ENCODE peak calls at places on chromosomes 7 and 10, in six cellular contexts. V is GM23338, I is heart left ventricle, S is psoas muscle, L is thoracic aorta, R is mammary epithelial cell. T is an unnamed sample. For H3K36me3, the result is how much of the 10 kb centered on the place peaks cover.

GRCh38 chr10:19012111-19012510 is 36.5 kb upstream of the MALRD1 start:
- DNase-seq in V (no peak), I (no peak), S (no peak), L (no peak), R (no peak), T (no peak)

GRCh38 chr7:11376549-11376948 is 402.9 kb downstream of the PHF14 start:
- DNase-seq in V (no peak), I (no peak), S (no peak), L (no peak), R (no peak), T (no peak)

GRCh38 chr10:20970708-20971107 is 73.6 kb upstream of the NEBL start:
- DNase-seq in V (no peak), I (no peak), S (no peak), L (no peak), R (no peak), T (no peak)

GRCh38 chr7:107966701-107967100 is 36.3 kb downstream of the LAMB1 start:
- DNase-seq in V (peak), I (peak), S (no peak), L (no peak), R (peak), T (no peak)

GRCh38 chr10:119540038-119540437 is 2.5 kb downstream of the RGS10 start:
- DNase-seq in V (no peak), I (no peak), S (no peak), L (no peak), R (no peak), T (no peak)

GRCh38 chr10:124069341-124069740 is 24.1 kb downstream of the CHST15 start:
- DNase-seq in V (no peak), I (no peak), S (no peak), L (no peak), R (peak), T (no peak)

GRCh38 chr7:70239930-70240329 is 641.7 kb downstream of the AUTS2 start:
- DNase-seq in V (no peak), I (no peak), S (no peak), L (no peak), R (no peak), T (no peak)

GRCh38 chr10:49115015-49115795 is at the start of gene VSTM4:
- DNase-seq in V (peak), I (peak), S (peak), L (no peak), R (no peak), T (no peak)

GRCh38 chr10:45468110-45468509 is 94.1 kb downstream of the ALOX5 start:
- DNase-seq in V (no peak), I (no peak), S (no peak), L (no peak), R (no peak), T (no peak)

GRCh38 chr7:29453022-29453421 is 110.6 kb upstream of the PRR15 start:
- DNase-seq in V (no peak), I (no peak), S (no peak), L (no peak), R (no peak), T (no peak)

GRCh38 chr10:73485320-73485719 is 10.5 kb downstream of the PPP3CB start:
- DNase-seq in V (no peak), I (no peak), S (no peak), L (no peak), R (no peak), T (no peak)

GRCh38 chr10:120456626-120457430 is at the start of gene PLPP4:
- DNase-seq in V (peak), I (no peak), S (no peak), L (no peak), R (peak), T (no peak)

GRCh38 chr7:73504017-73504416 is 18.1 kb downstream of the BAZ1B start:
- DNase-seq in V (no peak), I (no peak), S (no peak), L (no peak), R (no peak), T (no peak)

GRCh38 chr10:54559498-54559897 is 241.5 kb downstream of the PCDH15 start:
- DNase-seq in V (no peak), I (no peak), S (no peak), L (no peak), R (peak), T (no peak)

GRCh38 chr7:18320971-18321567 is 174.5 kb upstream of the HDAC9 start:
- DNase-seq in V (peak), I (no peak), S (no peak), L (no peak), R (peak), T (no peak)

DNA sequence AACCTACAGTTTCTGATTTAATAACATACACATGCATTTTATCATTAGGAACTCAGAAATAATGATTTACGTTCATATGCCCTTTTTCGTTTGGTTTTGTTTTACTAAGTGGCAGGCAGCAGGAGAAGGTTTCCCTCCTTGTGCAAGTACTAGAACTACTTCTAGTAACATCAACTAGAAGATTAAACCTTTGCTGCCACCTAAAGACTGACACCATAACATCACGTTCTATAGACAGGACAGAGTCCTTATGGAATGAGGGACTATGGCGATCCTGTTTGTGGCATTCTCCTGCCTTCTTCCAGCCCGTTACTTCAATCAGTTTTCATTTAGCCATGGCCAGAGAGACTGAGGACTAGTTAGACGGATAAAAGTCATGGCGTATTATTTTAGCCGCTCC is 53.2 kb downstream of the GAD2 start:
- DNase-seq in V (peak), I (no peak), S (no peak), L (no peak), R (no peak), T (no peak)
- TF ChIP-seq CTCF in V (peak), I (no peak), S (no peak), L (no peak), R (no peak), T (peak)

DNA sequence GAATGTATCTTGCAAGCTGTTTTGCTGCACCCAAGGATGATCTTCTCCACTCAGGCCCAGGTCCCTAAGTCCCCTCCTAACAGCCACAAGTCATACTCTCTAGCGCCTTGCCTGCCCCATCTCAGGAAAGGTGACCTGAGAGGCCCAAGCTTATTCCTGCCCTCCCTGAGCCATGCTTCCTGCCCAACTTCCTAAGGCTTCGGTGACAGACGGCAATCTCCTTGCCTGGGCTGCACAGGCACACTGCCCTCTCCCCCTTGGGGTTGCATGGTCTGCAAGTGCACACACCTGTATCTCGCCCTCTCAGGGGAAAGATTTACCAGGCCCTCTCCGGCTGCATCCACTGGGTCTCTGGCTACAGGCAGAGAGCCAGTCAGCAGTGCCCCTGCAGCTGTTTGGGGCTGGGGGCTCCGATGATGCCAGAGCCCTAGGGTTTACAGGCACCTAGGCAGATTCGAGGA is 771 bp upstream of the ADIRF start:
- DNase-seq in V (no peak), I (no peak), S (no peak), L (no peak), R (no peak), T (no peak)
- H3K4me3 ChIP-seq in V (no peak), I (peak), S (peak), L (peak), R (peak), T (peak)

DNA sequence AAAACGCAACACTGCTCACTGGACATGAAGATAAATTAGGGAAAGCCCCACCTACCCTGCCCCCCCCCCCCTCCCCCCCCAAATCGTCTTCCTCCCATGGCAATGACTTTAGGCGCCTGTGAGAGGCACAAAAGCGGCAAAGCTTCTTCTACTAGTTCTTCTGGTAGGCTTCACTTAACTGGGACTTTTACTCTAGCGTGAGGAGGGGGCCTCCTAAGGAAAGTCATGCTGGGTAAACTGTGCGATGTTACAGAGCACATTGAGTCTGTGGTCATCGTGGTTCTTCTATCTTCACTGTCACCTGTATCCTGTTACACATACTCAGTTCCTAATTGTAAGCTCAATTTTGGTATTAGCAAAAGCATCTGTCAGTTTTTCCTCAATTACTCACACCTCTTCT is 25.1 kb downstream of the HSPB1 start:
- DNase-seq in V (no peak), I (no peak), S (no peak), L (no peak), R (no peak), T (no peak)
- H3K36me3 ChIP-seq in V (under half), I (half or more), S (under half), L (under half), R (under half), T (half or more)

GRCh38 chr7:133845005-133845404 is 282.1 kb upstream of the LRGUK start:
- DNase-seq in V (no peak), I (no peak), S (no peak), L (no peak), R (no peak), T (no peak)
- TF ChIP-seq CTCF in V (no peak), I (no peak), S (no peak), L (no peak), R (no peak), T (no peak)

T was measured in lower lobe of right lung.